ENCODE peak calls at places on chromosomes 6 and 20, in eight cellular contexts. B, N, M, T, D, Z, P and G are unnamed samples.
A peak's percentile ranks its signal among the peaks of the same experiment; 100 is the strongest.

GRCh38 chr20:25019381-25020155 is 27.0 kb upstream of the APMAP start:
- DNase-seq in P (no peak), N (no peak), M (no peak), Z (no peak), T (no peak), D (no peak), B (peak; percentile 36), G (peak; percentile 13)

GRCh38 chr20:46050444-46050843 is 21.4 kb downstream of the SLC12A5 start:
- DNase-seq in P (no peak), B (no peak), M (no peak), N (no peak), D (no peak), Z (no peak), T (no peak), G (no peak)

GRCh38 chr6:137975058-137975940 is 108.2 kb downstream of the TNFAIP3 start:
- DNase-seq in Z (peak; percentile 56), P (no peak), D (peak; percentile 54), N (no peak), M (peak; percentile 13), T (no peak), B (no peak), G (no peak)

GRCh38 chr6:62357826-62358225 is 71.8 kb upstream of the KHDRBS2 start:
- DNase-seq in T (no peak), P (no peak), B (no peak), M (no peak), N (no peak), D (no peak), Z (no peak), G (no peak)

GRCh38 chr6:39791850-39792500 is at the start of gene DAAM2:
- DNase-seq in T (peak; percentile 73), N (peak; percentile 70), Z (peak; percentile 70), D (no peak), B (peak; percentile 59), M (peak; percentile 63), P (peak; percentile 74), G (peak; percentile 71)

GRCh38 chr20:56091635-56092180 is 86.4 kb upstream of the CBLN4 start:
- DNase-seq in Z (no peak), D (peak; percentile 41), B (no peak), T (no peak), P (no peak), N (no peak), M (no peak), G (no peak)

GRCh38 chr6:99739526-99739925 is 132.9 kb downstream of the PRDM13 start:
- DNase-seq in D (no peak), Z (no peak), P (no peak), N (no peak), M (no peak), T (peak; percentile 28), B (no peak), G (no peak)

GRCh38 chr6:37243816-37244370 is 13.7 kb upstream of the TBC1D22B start:
- DNase-seq in T (no peak), P (no peak), Z (no peak), B (no peak), N (no peak), D (no peak), M (peak; percentile 12), G (no peak)

GRCh38 chr6:129774697-129775447 is 64.9 kb upstream of the ARHGAP18 start:
- DNase-seq in M (peak; percentile 73), P (peak; percentile 58), N (peak; percentile 52), T (peak; percentile 43), B (peak; percentile 73), D (peak; percentile 81), Z (peak; percentile 90), G (peak; percentile 66)

GRCh38 chr6:157050537-157051280 is 272.6 kb downstream of the TMEM242 start:
- DNase-seq in Z (peak; percentile 50), M (no peak), D (no peak), P (no peak), T (no peak), B (no peak), N (no peak), G (no peak)

GRCh38 chr6:3628143-3628840 is 123.2 kb downstream of the PXDC1 start:
- DNase-seq in B (no peak), Z (no peak), T (no peak), N (no peak), D (no peak), P (no peak), M (peak; percentile 62), G (no peak)

GRCh38 chr6:112877134-112878100 is 530.3 kb downstream of the RFPL4B start:
- DNase-seq in T (no peak), N (no peak), P (no peak), M (peak; percentile 97), Z (peak; percentile 93), D (peak; percentile 28), B (no peak), G (no peak)

GRCh38 chr6:169806718-169807117 is 55.3 kb downstream of the ERMARD start:
- DNase-seq in Z (no peak), B (no peak), T (no peak), D (no peak), P (no peak), N (no peak), M (no peak), G (no peak)

GRCh38 chr6:12570461-12571030 is 146.0 kb upstream of the PHACTR1 start:
- DNase-seq in T (no peak), M (peak; percentile 67), Z (peak; percentile 63), N (no peak), P (no peak), D (peak; percentile 33), B (no peak), G (no peak)

GRCh38 chr6:43934803-43935602 is 165.0 kb downstream of the VEGFA start:
- DNase-seq in B (no peak), N (no peak), T (no peak), D (no peak), Z (no peak), M (no peak), P (no peak), G (no peak)

GRCh38 chr6:170583736-170584180 is 679 bp downstream of the PDCD2 start:
- DNase-seq in N (no peak), B (no peak), D (no peak), P (no peak), T (no peak), M (no peak), Z (no peak), G (no peak)

GRCh38 chr20:62042025-62042820 is 23.5 kb downstream of the TAF4 start:
- DNase-seq in B (no peak), Z (no peak), M (no peak), N (no peak), T (peak; percentile 5), D (no peak), P (no peak), G (no peak)

GRCh38 chr6:105015482-105015881 is 58.6 kb downstream of the LIN28B start:
- DNase-seq in M (peak; percentile 84), D (peak; percentile 15), Z (peak; percentile 19), N (no peak), P (no peak), T (no peak), B (no peak), G (no peak)

GRCh38 chr6:90219168-90219985 is 77.3 kb downstream of the BACH2 start:
- DNase-seq in B (peak; percentile 56), N (no peak), D (peak; percentile 32), Z (peak; percentile 86), T (no peak), M (peak; percentile 96), P (no peak), G (peak; percentile 47)

GRCh38 chr6:157811476-157812173 is 11.4 kb upstream of the SNX9 start:
- DNase-seq in B (no peak), M (peak; percentile 43), T (no peak), N (no peak), D (no peak), Z (no peak), P (no peak), G (no peak)

DNA sequence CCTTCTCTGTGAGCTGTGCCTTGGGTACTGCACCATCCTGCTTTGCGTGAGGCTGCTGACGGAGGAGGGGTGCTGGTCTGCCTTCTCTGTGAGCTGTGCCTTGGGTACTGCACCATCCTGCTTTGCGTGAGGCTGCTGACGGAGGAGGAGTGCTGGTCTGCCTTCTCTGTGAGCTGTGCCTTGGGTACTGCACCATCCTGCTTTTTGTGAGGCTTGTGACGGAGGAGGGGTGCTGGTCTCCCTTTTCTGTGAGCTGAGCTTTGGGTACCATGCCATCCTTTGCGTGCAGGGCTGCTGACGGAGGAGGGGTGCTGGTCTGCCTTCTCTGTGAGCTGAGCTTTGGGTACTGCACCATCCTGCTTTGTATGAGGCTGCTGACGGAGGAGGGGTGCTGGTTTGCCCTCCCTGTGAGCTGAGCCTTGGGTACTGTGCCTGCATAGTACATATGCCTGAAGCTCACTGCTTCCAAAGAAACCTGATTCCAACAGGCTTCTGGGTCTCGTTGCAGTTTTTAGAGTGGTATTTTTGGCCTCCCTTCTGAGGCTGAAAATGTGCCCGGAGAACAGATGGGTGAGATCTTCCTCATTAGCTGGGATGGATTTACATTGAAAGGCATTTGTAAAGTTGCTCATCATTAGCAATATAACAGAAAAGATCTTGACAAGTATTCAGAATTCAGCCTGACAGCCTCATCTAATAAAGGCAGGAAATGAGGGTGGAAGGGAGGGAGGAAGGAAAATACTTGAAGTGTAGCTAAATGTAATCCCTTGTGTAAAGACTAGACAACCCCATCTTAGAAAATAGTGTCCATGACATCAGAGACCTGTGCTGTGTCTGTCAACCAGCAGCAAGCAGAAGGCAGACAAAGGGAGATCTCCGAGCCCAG is 46.8 kb upstream of the UNC93A start:
- DNase-seq in P (no peak), T (no peak), Z (no peak), M (no peak), N (no peak), B (no peak), D (no peak), G (no peak)
- H3K4me1 ChIP-seq in P (no peaks in the 10 kb centered on the region), T (no peaks in the 10 kb centered on the region), Z (peaks cover 5% of the 10 kb centered on the region), M (no peaks in the 10 kb centered on the region), N (no peaks in the 10 kb centered on the region), B (no peaks in the 10 kb centered on the region), D (no peaks in the 10 kb centered on the region), G (no peaks in the 10 kb centered on the region)

GRCh38 chr20:8213270-8213669 is 81.2 kb downstream of the PLCB1 start:
- DNase-seq in T (no peak), D (no peak), N (no peak), M (no peak), P (no peak), Z (no peak), B (no peak), G (no peak)
- H3K4me3 ChIP-seq in T (no peak overlapping the region), D (no peak overlapping the region), N (no peak overlapping the region), M (no peak overlapping the region), P (no peak overlapping the region), Z (no peak overlapping the region), B (no peak overlapping the region), G (no peak overlapping the region)

GRCh38 chr20:54220722-54221121 is 12.8 kb downstream of the PFDN4 start:
- DNase-seq in N (no peak), Z (no peak), P (no peak), M (no peak), T (no peak), B (no peak), D (no peak), G (no peak)
- TF ChIP-seq CTCF in N (no peak), Z (no peak), P (no peak), M (no peak), T (no peak), B (no peak), D (no peak), G (no peak)

GRCh38 chr6:34385793-34386195 is 6.7 kb downstream of the NUDT3 start:
- DNase-seq in B (no peak), T (no peak), Z (no peak), N (no peak), M (no peak), P (no peak), D (no peak), G (no peak)
- H3K4me1 ChIP-seq in B (peaks cover 20% of the 10 kb centered on the region), T (peaks cover 88% of the 10 kb centered on the region), Z (peaks cover 13% of the 10 kb centered on the region), N (peaks cover 96% of the 10 kb centered on the region), M (peaks cover 8% of the 10 kb centered on the region), P (peaks cover 73% of the 10 kb centered on the region), D (peaks cover 7% of the 10 kb centered on the region), G (peaks cover 68% of the 10 kb centered on the region)